ENCODE peak calls at places on chromosomes 1 and 21, in eight cellular contexts. M, O, A, U, Z, S, F and B are unnamed samples. For H3K9me3, the result is how much of the 10 kb centered on the place peaks cover.

GRCh38 chr1:28249013-28249870 is 10.1 kb upstream of the SESN2 start:
- DNase-seq in M (peak), O (peak), A (peak), U (peak), Z (no peak), S (no peak), F (peak), B (peak)

GRCh38 chr1:32701951-32702598 is 495 bp downstream of the SYNC start:
- DNase-seq in M (peak), O (peak), A (peak), U (peak), Z (peak), S (no peak), F (no peak), B (peak)

GRCh38 chr1:38502772-38503171 is 356.8 kb downstream of the RRAGC start:
- DNase-seq in M (no peak), O (no peak), A (no peak), U (peak), Z (no peak), S (no peak), F (no peak), B (no peak)

GRCh38 chr21:31688603-31689368 is 29.3 kb downstream of the SOD1 start:
- DNase-seq in M (no peak), O (peak), A (no peak), U (no peak), Z (no peak), S (no peak), F (no peak), B (no peak)

GRCh38 chr1:14437410-14437913 is 161.0 kb upstream of the KAZN start:
- DNase-seq in M (no peak), O (no peak), A (no peak), U (peak), Z (no peak), S (no peak), F (no peak), B (no peak)

GRCh38 chr21:16079830-16080229 is 350.0 kb downstream of the USP25 start:
- DNase-seq in M (no peak), O (peak), A (no peak), U (peak), Z (no peak), S (no peak), F (peak), B (no peak)

GRCh38 chr1:3348196-3348865 is 106.1 kb upstream of the ARHGEF16 start:
- DNase-seq in M (peak), O (no peak), A (no peak), U (no peak), Z (no peak), S (no peak), F (no peak), B (no peak)

GRCh38 chr1:234611799-234612351 is 1.9 kb upstream of the IRF2BP2 start:
- DNase-seq in M (peak), O (no peak), A (peak), U (no peak), Z (peak), S (no peak), F (no peak), B (no peak)

GRCh38 chr1:194338241-194338948 is 1152.0 kb upstream of the B3GALT2 start:
- DNase-seq in M (no peak), O (peak), A (no peak), U (no peak), Z (no peak), S (no peak), F (peak), B (no peak)

GRCh38 chr1:53305650-53306049 is 22.2 kb downstream of the LRP8 start:
- DNase-seq in M (peak), O (no peak), A (peak), U (no peak), Z (no peak), S (no peak), F (no peak), B (no peak)

GRCh38 chr1:228154021-228154684 is 4.4 kb downstream of the GJC2 start:
- DNase-seq in M (no peak), O (no peak), A (peak), U (no peak), Z (no peak), S (no peak), F (no peak), B (no peak)

GRCh38 chr1:43265431-43265830 is 4.4 kb upstream of the TMEM125 start:
- DNase-seq in M (no peak), O (no peak), A (no peak), U (no peak), Z (no peak), S (no peak), F (no peak), B (no peak)

GRCh38 chr1:71850936-71851335 is 431.4 kb downstream of the NEGR1 start:
- DNase-seq in M (peak), O (peak), A (no peak), U (peak), Z (no peak), S (no peak), F (no peak), B (no peak)

GRCh38 chr1:25623007-25623406 is 6.4 kb downstream of the MAN1C1 start:
- DNase-seq in M (no peak), O (no peak), A (no peak), U (no peak), Z (no peak), S (no peak), F (no peak), B (no peak)

GRCh38 chr1:154181944-154182341 is 10.0 kb downstream of the TPM3 start:
- DNase-seq in M (no peak), O (no peak), A (no peak), U (no peak), Z (no peak), S (no peak), F (no peak), B (no peak)

GRCh38 chr1:197210426-197210825 is 57.6 kb upstream of the CRB1 start:
- DNase-seq in M (no peak), O (no peak), A (no peak), U (peak), Z (no peak), S (no peak), F (peak), B (no peak)

GRCh38 chr1:69992594-69992993 is 212.8 kb downstream of the LRRC40 start:
- DNase-seq in M (no peak), O (no peak), A (no peak), U (no peak), Z (no peak), S (no peak), F (no peak), B (no peak)

GRCh38 chr1:157659576-157660247 is 40.9 kb downstream of the FCRL3 start:
- DNase-seq in M (no peak), O (no peak), A (no peak), U (no peak), Z (no peak), S (no peak), F (no peak), B (no peak)

GRCh38 chr1:159339517-159339916 is 37.4 kb downstream of the FCER1A start:
- DNase-seq in M (no peak), O (no peak), A (no peak), U (peak), Z (no peak), S (no peak), F (no peak), B (no peak)

GRCh38 chr1:25651036-25651640 is 34.5 kb downstream of the MAN1C1 start:
- DNase-seq in M (no peak), O (no peak), A (no peak), U (no peak), Z (peak), S (no peak), F (no peak), B (no peak)

GRCh38 chr1:215273838-215274516 is 191.4 kb downstream of the KCNK2 start:
- DNase-seq in M (no peak), O (peak), A (no peak), U (peak), Z (no peak), S (no peak), F (peak), B (no peak)

GRCh38 chr1:114369930-114370329 is 141.1 kb downstream of the TRIM33 start:
- DNase-seq in M (no peak), O (no peak), A (no peak), U (peak), Z (no peak), S (no peak), F (no peak), B (no peak)

GRCh38 chr1:114367810-114368209 is 143.2 kb downstream of the TRIM33 start:
- DNase-seq in M (no peak), O (no peak), A (no peak), U (no peak), Z (no peak), S (no peak), F (no peak), B (no peak)

DNA sequence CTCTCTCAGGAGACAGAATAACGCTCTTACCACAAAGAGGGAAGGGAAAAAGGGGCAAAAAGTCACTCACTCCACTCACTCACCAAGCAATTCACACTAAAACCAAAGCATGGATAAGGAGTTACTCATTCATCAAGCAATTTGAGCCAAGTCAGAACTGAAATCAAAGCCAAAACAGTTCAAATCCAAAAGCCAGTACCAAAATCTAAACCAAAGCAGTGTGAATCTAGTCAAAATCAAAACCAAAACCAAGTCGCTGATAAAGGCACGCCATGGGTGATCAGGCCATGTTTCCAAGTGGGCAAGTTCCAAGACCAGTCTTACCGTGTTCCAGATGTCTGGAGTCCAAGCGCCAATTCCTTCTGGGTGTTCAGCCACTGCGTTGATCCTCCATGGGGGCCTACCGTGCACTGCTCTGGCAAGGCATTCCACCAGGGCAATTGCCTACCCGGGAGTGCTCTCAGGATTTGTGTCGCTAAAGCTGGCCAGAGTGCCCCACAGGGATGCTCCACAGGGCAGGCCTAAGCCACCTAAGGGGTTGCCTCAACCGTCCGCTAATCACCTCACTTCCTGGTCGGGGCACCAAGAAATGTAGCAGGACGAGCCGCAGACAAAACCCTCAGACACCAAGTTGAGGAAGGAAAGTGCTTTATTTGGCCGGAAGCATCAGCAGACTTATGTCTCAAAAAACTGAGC is 142.3 kb downstream of the TRIM33 start:
- DNase-seq in M (no peak), O (no peak), A (no peak), U (no peak), Z (no peak), S (no peak), F (no peak), B (no peak)
- H3K27ac ChIP-seq in M (peak), O (no peak), A (no peak), U (no peak), Z (no peak), S (no peak), F (no peak), B (no peak)

GRCh38 chr1:80565416-80565815 is 1235.3 kb upstream of the ADGRL2 start:
- DNase-seq in M (no peak), O (no peak), A (no peak), U (no peak), Z (no peak), S (no peak), F (no peak), B (no peak)

GRCh38 chr1:80566867-80567266 is 1233.9 kb upstream of the ADGRL2 start:
- DNase-seq in M (no peak), O (no peak), A (no peak), U (no peak), Z (no peak), S (no peak), F (no peak), B (no peak)

DNA sequence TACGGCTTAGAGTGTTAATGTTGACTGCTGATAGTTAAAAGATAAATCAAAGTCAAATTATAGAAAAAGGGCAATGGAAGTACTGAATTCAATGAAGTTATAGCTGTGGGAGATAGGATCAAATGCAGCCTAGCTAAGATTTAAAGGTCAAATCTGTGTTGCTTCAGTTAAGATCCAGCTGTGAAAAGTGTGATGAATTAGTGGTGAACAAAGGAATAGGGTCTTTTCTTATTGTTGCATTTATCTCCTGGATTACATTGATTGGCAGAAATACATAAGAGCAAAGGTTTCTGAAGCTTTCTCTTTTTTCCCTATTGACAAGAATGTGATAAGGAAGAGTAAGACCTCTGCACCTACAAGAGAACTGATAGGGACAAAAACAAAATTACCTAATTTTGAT is 1234.6 kb upstream of the ADGRL2 start:
- DNase-seq in M (no peak), O (no peak), A (no peak), U (no peak), Z (no peak), S (no peak), F (no peak), B (no peak)
- H3K9me3 ChIP-seq in M (under half), O (under half), A (under half), U (under half), Z (under half), S (under half), F (under half), B (under half)

GRCh38 chr1:150575072-150575489 is 4.3 kb downstream of the MCL1 start:
- DNase-seq in M (no peak), O (no peak), A (no peak), U (peak), Z (no peak), S (no peak), F (no peak), B (no peak)
- H3K4me3 ChIP-seq in M (peak), O (peak), A (peak), U (peak), Z (peak), S (peak), F (peak), B (peak)

DNA sequence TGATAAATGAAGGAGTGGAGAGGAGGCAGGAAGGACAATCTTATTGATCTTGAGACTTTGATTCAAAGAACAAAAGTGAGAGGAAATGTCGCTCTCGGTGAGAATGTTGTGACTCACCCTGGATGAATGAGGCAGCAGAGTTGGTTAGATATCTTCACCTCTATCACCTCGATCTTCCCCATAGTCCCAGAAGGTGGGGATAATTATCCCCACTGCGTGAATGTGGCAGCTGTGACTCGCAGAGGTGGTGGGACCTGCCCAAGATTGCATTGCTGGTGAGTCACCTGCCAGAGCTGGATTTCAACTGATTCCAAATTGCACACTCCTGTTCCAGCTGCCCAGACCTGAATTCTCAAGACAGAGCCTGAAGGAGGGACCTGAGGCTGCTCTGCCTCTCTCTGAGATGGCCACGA is 105.0 kb downstream of the MATN1 start:
- DNase-seq in M (no peak), O (no peak), A (no peak), U (no peak), Z (no peak), S (no peak), F (peak), B (no peak)
- H3K27ac ChIP-seq in M (no peak), O (no peak), A (no peak), U (no peak), Z (no peak), S (no peak), F (peak), B (no peak)

DNA sequence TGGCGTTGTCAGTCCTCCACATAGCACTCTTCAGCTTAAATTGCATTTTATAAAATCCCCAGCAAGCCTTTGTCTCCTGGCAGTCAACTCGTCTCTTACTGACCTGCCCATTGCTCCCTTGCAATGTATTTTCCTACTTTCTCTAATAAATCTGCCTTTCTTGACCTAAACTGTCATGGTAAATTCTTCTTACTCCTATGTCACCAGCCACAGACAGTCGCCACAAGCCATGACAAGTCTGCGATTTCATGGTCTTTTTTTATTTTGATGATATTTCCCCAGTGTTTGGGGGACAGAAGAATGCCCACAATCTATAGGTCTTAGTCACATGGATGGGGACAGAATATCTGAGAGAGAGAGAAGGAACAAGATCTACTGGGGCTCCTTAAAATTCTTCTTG is 8.4 kb downstream of the IFNAR2 start:
- DNase-seq in M (no peak), O (no peak), A (no peak), U (no peak), Z (no peak), S (no peak), F (no peak), B (no peak)
- H3K9me3 ChIP-seq in M (under half), O (under half), A (under half), U (under half), Z (under half), S (under half), F (under half), B (under half)

GRCh38 chr1:1021010-1021845 is 1.3 kb downstream of the AGRN start:
- DNase-seq in M (peak), O (peak), A (no peak), U (peak), Z (peak), S (no peak), F (peak), B (peak)
- H3K4me3 ChIP-seq in M (peak), O (peak), A (no peak), U (peak), Z (peak), S (no peak), F (peak), B (peak)

GRCh38 chr1:191151321-191151807 is 673.7 kb upstream of the BRINP3 start:
- DNase-seq in M (no peak), O (no peak), A (no peak), U (no peak), Z (no peak), S (no peak), F (no peak), B (no peak)
- H3K27ac ChIP-seq in M (no peak), O (no peak), A (no peak), U (no peak), Z (no peak), S (no peak), F (no peak), B (no peak)

GRCh38 chr1:4464478-4464877 is 189.9 kb upstream of the AJAP1 start:
- DNase-seq in M (no peak), O (no peak), A (no peak), U (no peak), Z (no peak), S (no peak), F (no peak), B (no peak)
- H3K9me3 ChIP-seq in M (under half), O (half or more), A (under half), U (under half), Z (under half), S (under half), F (under half), B (under half)

DNA sequence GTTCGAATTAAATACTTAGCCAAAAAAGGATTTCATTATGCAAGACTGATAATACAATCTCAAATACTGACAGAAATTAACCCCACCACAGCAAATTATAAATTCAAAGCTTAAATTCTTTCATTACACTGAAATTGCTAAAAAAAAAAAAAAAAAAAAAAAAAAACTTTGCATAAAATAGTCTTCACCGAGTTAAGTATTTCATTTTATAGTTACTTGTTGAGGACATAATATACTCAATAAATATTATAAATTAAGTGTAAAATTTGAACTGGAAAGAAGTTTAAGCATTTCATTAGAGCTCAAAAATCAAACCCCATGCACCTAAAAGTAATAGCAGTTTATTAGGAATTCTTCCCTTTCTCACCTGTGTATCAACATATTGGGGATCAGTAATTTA is 1.9 kb upstream of the PSMG1 start:
- DNase-seq in M (no peak), O (no peak), A (no peak), U (no peak), Z (no peak), S (no peak), F (no peak), B (no peak)
- H3K4me3 ChIP-seq in M (no peak), O (no peak), A (no peak), U (no peak), Z (no peak), S (peak), F (no peak), B (no peak)

DNA sequence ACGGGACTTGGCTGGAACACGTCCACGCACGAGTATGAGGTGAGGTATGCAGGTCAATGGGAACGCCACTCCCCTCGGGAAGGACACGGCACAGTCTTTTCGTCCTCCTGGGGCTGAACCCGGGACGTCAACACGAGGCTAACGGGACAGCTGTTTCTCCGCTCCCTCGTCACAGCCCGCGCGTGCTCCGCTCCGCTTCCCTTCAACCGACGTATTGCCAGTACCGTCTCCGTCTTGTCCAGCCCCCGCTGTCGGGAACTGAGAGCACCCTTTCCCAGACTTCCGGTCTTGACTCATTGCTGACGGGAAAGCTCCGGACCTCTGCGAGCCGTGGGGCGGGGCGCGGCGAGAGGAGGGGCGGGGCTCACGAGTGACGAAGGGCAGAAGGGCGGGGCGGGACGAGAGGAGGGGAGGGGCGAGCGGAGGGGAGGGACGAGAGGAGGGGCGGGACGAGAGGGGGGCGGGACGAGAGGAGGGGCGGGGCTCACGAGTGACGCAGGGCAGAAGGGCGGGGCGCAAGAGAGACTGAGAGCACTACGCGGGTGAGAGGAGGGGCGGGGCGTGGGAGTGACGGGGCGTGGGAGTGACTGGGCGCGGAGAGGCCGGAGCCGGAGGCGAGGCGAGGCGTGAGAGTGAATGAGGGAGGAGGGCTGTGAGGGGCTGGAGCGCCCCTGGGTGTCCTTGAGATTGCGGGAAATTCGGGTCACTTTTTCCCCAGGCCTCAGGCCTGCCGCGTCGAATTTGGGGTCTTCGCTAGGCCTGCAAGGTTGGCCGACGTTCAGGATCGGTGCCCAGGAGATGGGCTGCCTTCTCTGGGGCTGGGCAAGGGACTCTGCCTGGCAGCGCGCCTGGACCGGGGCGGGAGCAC is 22.2 kb upstream of the CFAP126 start:
- DNase-seq in M (peak), O (peak), A (peak), U (peak), Z (peak), S (peak), F (peak), B (peak)
- H3K27ac ChIP-seq in M (peak), O (peak), A (peak), U (peak), Z (peak), S (peak), F (peak), B (peak)